ENCODE peak calls at places on chromosome 7, in five cellular contexts. One of them, this sample, is unnamed.

GRCh38 chr7:88927-89921 is 103.1 kb upstream of the FAM20C start:
- DNase-seq in renal cortical epithelial cell: peak
- DNase-seq in cardiac fibroblast: peak
- DNase-seq in effector CD4-positive, alpha-beta T cell: no peak
- DNase-seq in T-cell: no peak
- DNase-seq in this sample: peak

GRCh38 chr7:151008143-151008510 is 16.2 kb downstream of the ATG9B start:
- DNase-seq in renal cortical epithelial cell: no peak
- DNase-seq in cardiac fibroblast: no peak
- DNase-seq in effector CD4-positive, alpha-beta T cell: no peak
- DNase-seq in T-cell: no peak
- DNase-seq in this sample: no peak

GRCh38 chr7:119175916-119176627 is 951.6 kb downstream of the ANKRD7 start:
- DNase-seq in renal cortical epithelial cell: peak
- DNase-seq in cardiac fibroblast: peak
- DNase-seq in effector CD4-positive, alpha-beta T cell: no peak
- DNase-seq in T-cell: no peak
- DNase-seq in this sample: peak

GRCh38 chr7:149883452-149883861 is 9.7 kb downstream of the ATP6V0E2 start:
- DNase-seq in renal cortical epithelial cell: peak
- DNase-seq in cardiac fibroblast: peak
- DNase-seq in effector CD4-positive, alpha-beta T cell: no peak
- DNase-seq in T-cell: peak
- DNase-seq in this sample: peak

GRCh38 chr7:116834815-116835533 is 27.4 kb upstream of the CAPZA2 start:
- DNase-seq in renal cortical epithelial cell: peak
- DNase-seq in cardiac fibroblast: peak
- DNase-seq in effector CD4-positive, alpha-beta T cell: no peak
- DNase-seq in T-cell: no peak
- DNase-seq in this sample: no peak

GRCh38 chr7:116213361-116214155 is 3.2 kb downstream of the TES start:
- DNase-seq in renal cortical epithelial cell: peak
- DNase-seq in cardiac fibroblast: peak
- DNase-seq in effector CD4-positive, alpha-beta T cell: no peak
- DNase-seq in T-cell: no peak
- DNase-seq in this sample: peak

GRCh38 chr7:55133630-55134392 is 115.0 kb downstream of the EGFR start:
- DNase-seq in renal cortical epithelial cell: peak
- DNase-seq in cardiac fibroblast: peak
- DNase-seq in effector CD4-positive, alpha-beta T cell: no peak
- DNase-seq in T-cell: no peak
- DNase-seq in this sample: peak

GRCh38 chr7:130286881-130287280 is 6.1 kb upstream of the CPA4 start:
- DNase-seq in renal cortical epithelial cell: peak
- DNase-seq in cardiac fibroblast: no peak
- DNase-seq in effector CD4-positive, alpha-beta T cell: no peak
- DNase-seq in T-cell: no peak
- DNase-seq in this sample: no peak

GRCh38 chr7:95001258-95001657 is 93.9 kb downstream of the PPP1R9A start:
- DNase-seq in renal cortical epithelial cell: no peak
- DNase-seq in cardiac fibroblast: no peak
- DNase-seq in effector CD4-positive, alpha-beta T cell: no peak
- DNase-seq in T-cell: no peak
- DNase-seq in this sample: no peak

GRCh38 chr7:140674899-140675701 is 2.4 kb downstream of the ADCK2 start:
- DNase-seq in renal cortical epithelial cell: peak
- DNase-seq in cardiac fibroblast: peak
- DNase-seq in effector CD4-positive, alpha-beta T cell: no peak
- DNase-seq in T-cell: no peak
- DNase-seq in this sample: peak

GRCh38 chr7:131425992-131426391 is 98.3 kb downstream of the MKLN1 start:
- DNase-seq in renal cortical epithelial cell: peak
- DNase-seq in cardiac fibroblast: no peak
- DNase-seq in effector CD4-positive, alpha-beta T cell: no peak
- DNase-seq in T-cell: no peak
- DNase-seq in this sample: no peak

GRCh38 chr7:43028106-43028505 is 84.3 kb upstream of the HECW1 start:
- DNase-seq in renal cortical epithelial cell: no peak
- DNase-seq in cardiac fibroblast: no peak
- DNase-seq in effector CD4-positive, alpha-beta T cell: no peak
- DNase-seq in T-cell: no peak
- DNase-seq in this sample: no peak

GRCh38 chr7:33644489-33644888 is 260.9 kb upstream of the BMPER start:
- DNase-seq in renal cortical epithelial cell: no peak
- DNase-seq in cardiac fibroblast: no peak
- DNase-seq in effector CD4-positive, alpha-beta T cell: no peak
- DNase-seq in T-cell: no peak
- DNase-seq in this sample: peak

GRCh38 chr7:1963575-1963974 is 269.2 kb downstream of the MAD1L1 start:
- DNase-seq in renal cortical epithelial cell: no peak
- DNase-seq in cardiac fibroblast: no peak
- DNase-seq in effector CD4-positive, alpha-beta T cell: no peak
- DNase-seq in T-cell: no peak
- DNase-seq in this sample: no peak

GRCh38 chr7:29230871-29231345 is 36.3 kb downstream of the CHN2 start:
- DNase-seq in renal cortical epithelial cell: no peak
- DNase-seq in cardiac fibroblast: no peak
- DNase-seq in effector CD4-positive, alpha-beta T cell: no peak
- DNase-seq in T-cell: no peak
- DNase-seq in this sample: no peak

GRCh38 chr7:73827568-73828106 is 3.2 kb upstream of the CLDN4 start:
- DNase-seq in renal cortical epithelial cell: peak
- DNase-seq in cardiac fibroblast: no peak
- DNase-seq in effector CD4-positive, alpha-beta T cell: no peak
- DNase-seq in T-cell: no peak
- DNase-seq in this sample: no peak

GRCh38 chr7:156179872-156180390 is 367.7 kb upstream of the SHH start:
- DNase-seq in renal cortical epithelial cell: no peak
- DNase-seq in cardiac fibroblast: no peak
- DNase-seq in effector CD4-positive, alpha-beta T cell: no peak
- DNase-seq in T-cell: no peak
- DNase-seq in this sample: no peak

GRCh38 chr7:1248077-1248458 is 15.4 kb downstream of the UNCX start:
- DNase-seq in renal cortical epithelial cell: no peak
- DNase-seq in cardiac fibroblast: no peak
- DNase-seq in effector CD4-positive, alpha-beta T cell: no peak
- DNase-seq in T-cell: no peak
- DNase-seq in this sample: no peak

GRCh38 chr7:14606101-14606500 is 296.4 kb downstream of the DGKB start:
- DNase-seq in renal cortical epithelial cell: peak
- DNase-seq in cardiac fibroblast: peak
- DNase-seq in effector CD4-positive, alpha-beta T cell: no peak
- DNase-seq in T-cell: no peak
- DNase-seq in this sample: peak

GRCh38 chr7:145624618-145625017 is 492.0 kb upstream of the CNTNAP2 start:
- DNase-seq in renal cortical epithelial cell: no peak
- DNase-seq in cardiac fibroblast: peak
- DNase-seq in effector CD4-positive, alpha-beta T cell: no peak
- DNase-seq in T-cell: no peak
- DNase-seq in this sample: no peak

GRCh38 chr7:117019786-117020604 is 66.7 kb downstream of the ST7 start:
- DNase-seq in renal cortical epithelial cell: peak
- DNase-seq in cardiac fibroblast: peak
- DNase-seq in effector CD4-positive, alpha-beta T cell: no peak
- DNase-seq in T-cell: no peak
- DNase-seq in this sample: peak

GRCh38 chr7:130314305-130314704 is 21.3 kb downstream of the CPA4 start:
- DNase-seq in renal cortical epithelial cell: no peak
- DNase-seq in cardiac fibroblast: no peak
- DNase-seq in effector CD4-positive, alpha-beta T cell: no peak
- DNase-seq in T-cell: no peak
- DNase-seq in this sample: no peak

GRCh38 chr7:45700556-45700955 is 126.4 kb downstream of the ADCY1 start:
- DNase-seq in renal cortical epithelial cell: no peak
- DNase-seq in cardiac fibroblast: no peak
- DNase-seq in effector CD4-positive, alpha-beta T cell: no peak
- DNase-seq in T-cell: no peak
- DNase-seq in this sample: no peak

GRCh38 chr7:23593706-23594105 is 3.5 kb upstream of the CCDC126 start:
- DNase-seq in renal cortical epithelial cell: no peak
- DNase-seq in cardiac fibroblast: no peak
- DNase-seq in effector CD4-positive, alpha-beta T cell: no peak
- DNase-seq in T-cell: no peak
- DNase-seq in this sample: no peak

GRCh38 chr7:13921062-13921461 is 68.4 kb downstream of the ETV1 start:
- DNase-seq in renal cortical epithelial cell: no peak
- DNase-seq in cardiac fibroblast: no peak
- DNase-seq in effector CD4-positive, alpha-beta T cell: no peak
- DNase-seq in T-cell: no peak
- DNase-seq in this sample: no peak

GRCh38 chr7:26857534-26858228 is 6.7 kb downstream of the SKAP2 start:
- DNase-seq in renal cortical epithelial cell: peak
- DNase-seq in cardiac fibroblast: peak
- DNase-seq in effector CD4-positive, alpha-beta T cell: no peak
- DNase-seq in T-cell: no peak
- DNase-seq in this sample: peak

GRCh38 chr7:39071116-39071515 is 93.4 kb downstream of the POU6F2 start:
- DNase-seq in renal cortical epithelial cell: no peak
- DNase-seq in cardiac fibroblast: no peak
- DNase-seq in effector CD4-positive, alpha-beta T cell: no peak
- DNase-seq in T-cell: no peak
- DNase-seq in this sample: no peak

GRCh38 chr7:26860361-26860760 is 4.0 kb downstream of the SKAP2 start:
- DNase-seq in renal cortical epithelial cell: peak
- DNase-seq in cardiac fibroblast: no peak
- DNase-seq in effector CD4-positive, alpha-beta T cell: no peak
- DNase-seq in T-cell: no peak
- DNase-seq in this sample: no peak

GRCh38 chr7:45990276-45990675 is 69.2 kb upstream of the IGFBP3 start:
- DNase-seq in renal cortical epithelial cell: no peak
- DNase-seq in cardiac fibroblast: no peak
- DNase-seq in effector CD4-positive, alpha-beta T cell: no peak
- DNase-seq in T-cell: no peak
- DNase-seq in this sample: no peak